ENCODE peak calls at places on chromosome 15, in eight cellular contexts. Z is A549, D is HepG2, T is transverse colon, V is upper lobe of left lung, K is stomach, Q is SK-N-SH, I is tibial nerve. O is an unnamed sample. For H3K4me1, the result is how much of the 10 kb centered on the place peaks cover.

GRCh38 chr15:101237161-101237775 is 14.6 kb downstream of the CHSY1 start:
- DNase-seq in Z (no peak), T (no peak), Q (no peak), D (no peak), K (no peak), I (no peak), V (no peak), O (no peak)

GRCh38 chr15:42919794-42920280 is 741 bp downstream of the TTBK2 start:
- DNase-seq in Z (no peak), K (no peak), T (peak), Q (peak), I (peak), D (peak), V (no peak), O (no peak)

GRCh38 chr15:73631915-73632669 is 1.1 kb downstream of the NPTN start:
- DNase-seq in K (no peak), Q (peak), Z (peak), V (no peak), I (peak), T (peak), D (no peak), O (no peak)

GRCh38 chr15:47937834-47938233 is 183.0 kb upstream of the SLC24A5 start:
- DNase-seq in I (no peak), V (no peak), D (no peak), Q (no peak), Z (no peak), T (no peak), K (no peak), O (no peak)

GRCh38 chr15:24659622-24660021 is 16.0 kb upstream of the NPAP1 start:
- DNase-seq in V (no peak), Z (no peak), K (no peak), I (no peak), D (no peak), Q (no peak), T (no peak), O (no peak)

GRCh38 chr15:41894791-41895463 is 1.1 kb upstream of the SPTBN5 start:
- DNase-seq in Q (peak), D (peak), I (peak), T (peak), Z (no peak), V (peak), K (peak), O (peak)

GRCh38 chr15:99437315-99438221 is 128.2 kb upstream of the MEF2A start:
- DNase-seq in T (no peak), Z (no peak), I (no peak), K (peak), D (no peak), Q (no peak), V (peak), O (peak)

GRCh38 chr15:94206463-94207167 is 24.7 kb upstream of the MCTP2 start:
- DNase-seq in K (no peak), T (no peak), Z (no peak), D (no peak), Q (no peak), V (no peak), I (no peak), O (no peak)

GRCh38 chr15:79828447-79828846 is 68.4 kb downstream of the MTHFS start:
- DNase-seq in I (no peak), K (no peak), V (no peak), D (no peak), Z (no peak), T (no peak), Q (no peak), O (no peak)

GRCh38 chr15:74441248-74441939 is 7.6 kb upstream of the SEMA7A start:
- DNase-seq in V (no peak), Z (no peak), K (no peak), T (no peak), Q (no peak), D (peak), I (no peak), O (peak)

GRCh38 chr15:42800731-42801474 is 64.0 kb upstream of the CDAN1 start:
- DNase-seq in I (peak), K (no peak), T (no peak), Q (no peak), Z (no peak), D (peak), V (peak), O (no peak)

GRCh38 chr15:72169921-72170611 is 27.5 kb downstream of the GRAMD2A start:
- DNase-seq in T (peak), V (no peak), Q (no peak), D (no peak), K (peak), Z (no peak), I (no peak), O (no peak)

GRCh38 chr15:68499620-68500312 is 67.8 kb upstream of the ITGA11 start:
- DNase-seq in T (no peak), D (no peak), K (no peak), I (no peak), V (no peak), Q (no peak), Z (no peak), O (no peak)

GRCh38 chr15:36858423-36858822 is 241.9 kb downstream of the MEIS2 start:
- DNase-seq in D (no peak), V (no peak), K (no peak), Z (no peak), I (no peak), T (no peak), Q (no peak), O (no peak)

GRCh38 chr15:68814596-68814995 is 6.1 kb downstream of the ANP32A start:
- DNase-seq in Q (no peak), K (no peak), Z (no peak), D (no peak), T (no peak), V (no peak), I (no peak), O (no peak)

GRCh38 chr15:63945838-63946298 is 100.4 kb downstream of the DAPK2 start:
- DNase-seq in T (no peak), K (peak), Q (no peak), D (peak), V (peak), I (no peak), Z (no peak), O (no peak)

GRCh38 chr15:41980654-41981323 is 8.4 kb upstream of the EHD4 start:
- DNase-seq in D (no peak), K (peak), I (no peak), Q (no peak), V (no peak), T (peak), Z (no peak), O (no peak)

GRCh38 chr15:55734641-55735040 is 8.3 kb downstream of the PRTG start:
- DNase-seq in T (no peak), D (no peak), I (no peak), Z (no peak), Q (no peak), K (no peak), V (no peak), O (no peak)

GRCh38 chr15:76147906-76148553 is 88.2 kb downstream of the TMEM266 start:
- DNase-seq in Z (peak), Q (peak), V (peak), I (peak), K (peak), T (peak), D (no peak), O (peak)

GRCh38 chr15:75161788-75162414 is 39.8 kb upstream of the C15orf39 start:
- DNase-seq in T (no peak), K (peak), Z (no peak), I (no peak), Q (no peak), V (no peak), D (peak), O (no peak)

GRCh38 chr15:63156708-63157065 is 590 bp downstream of the RPS27L start:
- DNase-seq in I (peak), T (peak), Q (peak), K (no peak), Z (no peak), D (peak), V (no peak), O (peak)

GRCh38 chr15:56208641-56209155 is 35.0 kb downstream of the RFX7 start:
- DNase-seq in D (no peak), T (no peak), Z (no peak), V (no peak), Q (no peak), K (no peak), I (no peak), O (no peak)

GRCh38 chr15:59218099-59218498 is 11.5 kb downstream of the LDHAL6B start:
- DNase-seq in Q (no peak), D (no peak), I (no peak), K (no peak), Z (no peak), T (no peak), V (no peak), O (no peak)

GRCh38 chr15:71252036-71252898 is 137.0 kb downstream of the THSD4 start:
- DNase-seq in I (no peak), V (no peak), Z (peak), K (no peak), D (no peak), Q (peak), T (no peak), O (no peak)

GRCh38 chr15:23869391-23869790 is 182.3 kb upstream of the NDN start:
- DNase-seq in Q (peak), Z (no peak), K (no peak), D (peak), T (peak), I (no peak), V (peak), O (peak)

GRCh38 chr15:45129651-45130129 is at the start of the genes DUOX1 and DUOXA1:
- DNase-seq in Q (no peak), I (no peak), V (peak), K (peak), D (no peak), Z (no peak), T (peak), O (no peak)

GRCh38 chr15:41873711-41874110 is 20.1 kb downstream of the SPTBN5 start:
- DNase-seq in K (no peak), Q (no peak), V (peak), Z (no peak), T (no peak), D (no peak), I (no peak), O (no peak)

GRCh38 chr15:49438970-49439631 is 16.1 kb downstream of the FGF7 start:
- DNase-seq in V (no peak), D (no peak), T (peak), K (no peak), Z (no peak), I (no peak), Q (no peak), O (no peak)

GRCh38 chr15:69224383-69224782 is 63.9 kb downstream of the GLCE start:
- DNase-seq in Z (no peak), I (no peak), K (peak), T (peak), D (peak), Q (no peak), V (no peak), O (no peak)

GRCh38 chr15:72907733-72908132 is 124.2 kb upstream of the ADPGK start:
- DNase-seq in T (no peak), K (no peak), I (no peak), Q (peak), Z (no peak), D (no peak), V (no peak), O (peak)

GRCh38 chr15:36364377-36364776 is 215.0 kb upstream of the CDIN1 start:
- DNase-seq in I (no peak), D (no peak), Z (no peak), K (no peak), Q (no peak), T (no peak), V (no peak), O (no peak)

GRCh38 chr15:70212288-70212962 is 114.7 kb upstream of the TLE3 start:
- DNase-seq in K (no peak), V (peak), Z (no peak), Q (no peak), I (no peak), D (no peak), T (no peak), O (no peak)

GRCh38 chr15:29613951-29614382 is 208.3 kb downstream of the TJP1 start:
- DNase-seq in I (no peak), D (peak), T (no peak), Q (peak), Z (peak), K (no peak), V (peak), O (no peak)

GRCh38 chr15:70817266-70817665 is 36.7 kb downstream of the LARP6 start:
- DNase-seq in Q (no peak), I (no peak), T (no peak), Z (no peak), D (no peak), V (no peak), K (no peak), O (no peak)

GRCh38 chr15:60047701-60048100 is 43.6 kb downstream of the FOXB1 start:
- DNase-seq in D (no peak), T (no peak), V (no peak), Z (no peak), K (no peak), Q (no peak), I (no peak), O (no peak)

GRCh38 chr15:47294765-47295259 is 422.5 kb upstream of the SEMA6D start:
- DNase-seq in Z (no peak), T (no peak), Q (no peak), V (no peak), I (no peak), K (no peak), D (no peak), O (no peak)

GRCh38 chr15:67147410-67147949 is 82.1 kb downstream of the SMAD3 start:
- DNase-seq in Z (no peak), T (no peak), Q (no peak), K (no peak), V (no peak), I (no peak), D (no peak), O (peak)
- H3K4me1 ChIP-seq in Z (half or more), T (half or more), Q (half or more), K (half or more), V (half or more), I (half or more), D (half or more), O (under half)

GRCh38 chr15:38274135-38274534 is 21.5 kb downstream of the SPRED1 start:
- DNase-seq in T (no peak), V (no peak), D (no peak), K (no peak), Z (no peak), I (no peak), Q (no peak), O (no peak)

GRCh38 chr15:38271895-38272294 is 19.3 kb downstream of the SPRED1 start:
- DNase-seq in D (no peak), K (no peak), Q (no peak), T (no peak), V (no peak), I (no peak), Z (no peak), O (no peak)

GRCh38 chr15:38275951-38276350 is 23.3 kb downstream of the SPRED1 start:
- DNase-seq in K (no peak), Z (no peak), V (no peak), T (no peak), Q (no peak), I (no peak), D (no peak), O (no peak)
- TF ChIP-seq EP300 in K (no peak), Z (no peak), V (no peak), T (no peak), Q (no peak), I (no peak), D (no peak), O (no peak)

DNA sequence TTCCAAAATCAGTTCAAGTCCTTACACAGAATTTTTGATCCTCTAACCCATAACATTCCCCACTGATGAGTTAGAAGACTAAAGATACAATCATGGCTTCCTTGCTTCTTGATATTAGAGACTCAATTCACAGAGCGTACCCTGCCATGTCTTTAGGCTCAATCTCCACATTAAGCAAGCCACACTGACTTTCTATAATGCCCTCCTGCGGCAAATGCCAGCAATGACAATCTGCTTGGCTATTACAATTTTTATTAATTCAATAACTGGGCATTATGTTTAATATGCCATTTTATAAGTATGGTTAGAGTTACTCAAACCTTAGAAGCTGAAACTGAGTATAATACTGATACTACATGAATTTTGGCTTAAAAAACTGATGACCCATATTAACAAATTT is 479.7 kb upstream of the NR2F2 start:
- DNase-seq in K (no peak), Q (no peak), Z (no peak), I (no peak), T (no peak), V (no peak), D (no peak), O (no peak)
- TF ChIP-seq CTCF in K (no peak), Q (peak), Z (peak), I (no peak), T (no peak), V (no peak), D (peak), O (no peak)

GRCh38 chr15:52284164-52284563 is 11.4 kb downstream of the MYO5C start:
- DNase-seq in Q (no peak), V (no peak), I (no peak), T (no peak), D (no peak), Z (peak), K (no peak), O (no peak)
- H3K4me1 ChIP-seq in Q (under half), V (under half), I (under half), T (under half), D (half or more), Z (under half), K (under half), O (under half)

GRCh38 chr15:92500023-92500630 is 106.4 kb downstream of the ST8SIA2 start:
- DNase-seq in D (no peak), K (no peak), Z (no peak), T (no peak), V (no peak), Q (peak), I (no peak), O (no peak)
- TF ChIP-seq EP300 in D (no peak), K (no peak), Z (no peak), T (no peak), V (no peak), Q (no peak), I (no peak), O (no peak)

GRCh38 chr15:35130245-35130644 is 45.1 kb upstream of the NANOGP8 start:
- DNase-seq in K (no peak), Q (no peak), I (no peak), T (no peak), Z (no peak), V (no peak), D (no peak), O (no peak)
- TF ChIP-seq CTCF in K (no peak), Q (no peak), I (no peak), T (no peak), Z (no peak), V (no peak), D (no peak), O (no peak)

DNA sequence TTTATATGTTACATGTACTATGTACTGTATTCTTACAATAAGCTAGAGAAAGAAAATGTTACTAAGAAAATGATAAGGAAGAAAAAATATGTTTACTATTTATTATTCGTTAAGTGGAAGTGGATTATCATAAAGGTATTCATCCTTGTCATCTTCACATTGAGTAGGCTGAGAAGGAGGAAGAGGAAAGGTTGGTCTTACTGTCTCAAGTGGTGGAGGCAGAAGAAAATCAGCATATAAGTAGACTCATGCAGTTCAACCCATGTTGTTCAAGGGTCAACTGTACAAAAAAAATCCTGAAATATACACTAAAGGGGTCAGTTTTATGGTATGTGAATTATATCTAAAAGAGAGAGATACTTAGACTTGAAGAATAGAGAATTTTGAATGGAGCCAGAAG is 5.7 kb downstream of the HMG20A start:
- DNase-seq in I (no peak), D (no peak), Z (no peak), T (no peak), V (no peak), K (no peak), Q (no peak), O (no peak)
- H3K4me1 ChIP-seq in I (under half), D (under half), Z (under half), T (under half), V (under half), K (under half), Q (under half), O (under half)

GRCh38 chr15:52150043-52150825 is 37.7 kb upstream of the BCL2L10 start:
- DNase-seq in K (no peak), V (no peak), Z (no peak), D (no peak), Q (no peak), I (no peak), T (no peak), O (no peak)
- TF ChIP-seq EP300 in K (no peak), V (no peak), Z (no peak), D (no peak), Q (no peak), I (no peak), T (no peak), O (no peak)

DNA sequence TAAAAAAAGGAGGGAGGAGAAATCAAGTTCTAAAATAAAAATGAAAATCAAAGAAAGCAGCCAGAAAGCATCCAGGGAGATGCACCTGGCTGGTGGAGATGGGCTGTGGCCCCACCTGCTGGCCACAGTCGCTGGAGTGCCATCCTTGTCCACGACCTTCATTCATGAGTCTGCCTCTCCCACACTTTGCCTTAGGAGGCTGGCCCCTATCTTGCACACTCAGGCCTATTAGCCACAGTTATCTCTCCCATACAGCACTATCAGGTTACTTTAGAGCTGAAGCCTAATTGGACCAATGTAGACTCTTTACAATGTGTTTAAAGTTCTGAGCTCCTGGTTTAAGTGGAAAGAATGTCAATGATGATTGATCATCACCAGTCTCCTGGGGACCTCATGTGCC is 392.0 kb upstream of the RORA start:
- DNase-seq in Z (no peak), T (no peak), D (peak), Q (peak), V (peak), I (no peak), K (no peak), O (no peak)
- TF ChIP-seq CTCF in Z (peak), T (peak), D (peak), Q (peak), V (peak), I (peak), K (no peak), O (no peak)

GRCh38 chr15:39301589-39301999 is 279.3 kb upstream of the THBS1 start:
- DNase-seq in I (no peak), V (no peak), Z (no peak), Q (no peak), K (no peak), T (no peak), D (no peak), O (no peak)
- H3K4me1 ChIP-seq in I (under half), V (under half), Z (under half), Q (under half), K (under half), T (under half), D (under half), O (under half)

O was measured in ovary.